ENCODE peak calls at places on chromosomes 11 and 22, in eight cellular contexts. One of them, this sample, is unnamed.

GRCh38 chr11:13007702-13008435 is 1.2 kb upstream of the RASSF10 start:
- DNase-seq in neuronal stem cell: no peak
- DNase-seq in esophagus muscularis mucosa: peak
- DNase-seq in activated CD4-positive, CD25-positive, alpha-beta regulatory T cell treated with anti-CD3 and anti-CD28 coated beads, Interleukin-2, amount 50 U/mL, for 16 hours: no peak
- DNase-seq in T47D: peak
- DNase-seq in foreskin fibroblast: no peak
- DNase-seq in RCC 7860: no peak
- DNase-seq in hippocampal formation: no peak
- DNase-seq in this sample: no peak

GRCh38 chr11:73234403-73235181 is 16.5 kb downstream of the P2RY2 start:
- DNase-seq in hippocampal formation: no peak
- DNase-seq in activated CD4-positive, CD25-positive, alpha-beta regulatory T cell treated with anti-CD3 and anti-CD28 coated beads, Interleukin-2, amount 50 U/mL, for 16 hours: no peak
- DNase-seq in RCC 7860: no peak
- DNase-seq in T47D: no peak
- DNase-seq in esophagus muscularis mucosa: no peak
- DNase-seq in foreskin fibroblast: no peak
- DNase-seq in neuronal stem cell: no peak
- DNase-seq in this sample: no peak

GRCh38 chr11:34238533-34238932 is 119.3 kb downstream of the ABTB2 start:
- DNase-seq in RCC 7860: peak
- DNase-seq in hippocampal formation: no peak
- DNase-seq in foreskin fibroblast: no peak
- DNase-seq in esophagus muscularis mucosa: no peak
- DNase-seq in T47D: no peak
- DNase-seq in neuronal stem cell: no peak
- DNase-seq in activated CD4-positive, CD25-positive, alpha-beta regulatory T cell treated with anti-CD3 and anti-CD28 coated beads, Interleukin-2, amount 50 U/mL, for 16 hours: no peak
- DNase-seq in this sample: no peak

GRCh38 chr22:36940676-36941075 is 27.2 kb downstream of the CSF2RB start:
- DNase-seq in RCC 7860: no peak
- DNase-seq in esophagus muscularis mucosa: no peak
- DNase-seq in T47D: peak
- DNase-seq in hippocampal formation: no peak
- DNase-seq in activated CD4-positive, CD25-positive, alpha-beta regulatory T cell treated with anti-CD3 and anti-CD28 coated beads, Interleukin-2, amount 50 U/mL, for 16 hours: no peak
- DNase-seq in neuronal stem cell: no peak
- DNase-seq in foreskin fibroblast: no peak
- DNase-seq in this sample: no peak

GRCh38 chr11:13772223-13773046 is 104.0 kb downstream of the FAR1 start:
- DNase-seq in neuronal stem cell: peak
- DNase-seq in T47D: peak
- DNase-seq in hippocampal formation: peak
- DNase-seq in foreskin fibroblast: peak
- DNase-seq in activated CD4-positive, CD25-positive, alpha-beta regulatory T cell treated with anti-CD3 and anti-CD28 coated beads, Interleukin-2, amount 50 U/mL, for 16 hours: no peak
- DNase-seq in RCC 7860: no peak
- DNase-seq in esophagus muscularis mucosa: no peak
- DNase-seq in this sample: no peak

GRCh38 chr11:121534131-121535093 is 81.6 kb upstream of the SORL1-AS1 start:
- DNase-seq in foreskin fibroblast: peak
- DNase-seq in esophagus muscularis mucosa: no peak
- DNase-seq in hippocampal formation: peak
- DNase-seq in activated CD4-positive, CD25-positive, alpha-beta regulatory T cell treated with anti-CD3 and anti-CD28 coated beads, Interleukin-2, amount 50 U/mL, for 16 hours: no peak
- DNase-seq in neuronal stem cell: no peak
- DNase-seq in T47D: peak
- DNase-seq in RCC 7860: no peak
- DNase-seq in this sample: no peak

GRCh38 chr11:72776844-72777754 is 16.7 kb downstream of the STARD10 start:
- DNase-seq in RCC 7860: no peak
- DNase-seq in T47D: no peak
- DNase-seq in activated CD4-positive, CD25-positive, alpha-beta regulatory T cell treated with anti-CD3 and anti-CD28 coated beads, Interleukin-2, amount 50 U/mL, for 16 hours: no peak
- DNase-seq in esophagus muscularis mucosa: no peak
- DNase-seq in neuronal stem cell: no peak
- DNase-seq in foreskin fibroblast: no peak
- DNase-seq in hippocampal formation: peak
- DNase-seq in this sample: no peak

GRCh38 chr11:18392434-18393321 is 1.7 kb upstream of the LDHA start:
- DNase-seq in neuronal stem cell: no peak
- DNase-seq in esophagus muscularis mucosa: no peak
- DNase-seq in hippocampal formation: no peak
- DNase-seq in foreskin fibroblast: no peak
- DNase-seq in activated CD4-positive, CD25-positive, alpha-beta regulatory T cell treated with anti-CD3 and anti-CD28 coated beads, Interleukin-2, amount 50 U/mL, for 16 hours: no peak
- DNase-seq in RCC 7860: no peak
- DNase-seq in T47D: no peak
- DNase-seq in this sample: no peak

GRCh38 chr11:79092791-79093313 is 348.0 kb downstream of the TENM4 start:
- DNase-seq in esophagus muscularis mucosa: no peak
- DNase-seq in hippocampal formation: no peak
- DNase-seq in neuronal stem cell: no peak
- DNase-seq in activated CD4-positive, CD25-positive, alpha-beta regulatory T cell treated with anti-CD3 and anti-CD28 coated beads, Interleukin-2, amount 50 U/mL, for 16 hours: no peak
- DNase-seq in T47D: peak
- DNase-seq in RCC 7860: peak
- DNase-seq in foreskin fibroblast: peak
- DNase-seq in this sample: no peak

GRCh38 chr11:36306888-36307287 is 10.8 kb downstream of the PRR5L start:
- DNase-seq in hippocampal formation: no peak
- DNase-seq in esophagus muscularis mucosa: peak
- DNase-seq in neuronal stem cell: no peak
- DNase-seq in T47D: peak
- DNase-seq in foreskin fibroblast: no peak
- DNase-seq in RCC 7860: no peak
- DNase-seq in activated CD4-positive, CD25-positive, alpha-beta regulatory T cell treated with anti-CD3 and anti-CD28 coated beads, Interleukin-2, amount 50 U/mL, for 16 hours: no peak
- DNase-seq in this sample: no peak

GRCh38 chr11:65625628-65626342 is 10.2 kb downstream of the PCNX3 start:
- DNase-seq in hippocampal formation: peak
- DNase-seq in foreskin fibroblast: no peak
- DNase-seq in neuronal stem cell: no peak
- DNase-seq in esophagus muscularis mucosa: no peak
- DNase-seq in activated CD4-positive, CD25-positive, alpha-beta regulatory T cell treated with anti-CD3 and anti-CD28 coated beads, Interleukin-2, amount 50 U/mL, for 16 hours: no peak
- DNase-seq in T47D: peak
- DNase-seq in RCC 7860: no peak
- DNase-seq in this sample: no peak

GRCh38 chr11:22466809-22467208 is 128.6 kb downstream of the SLC17A6 start:
- DNase-seq in neuronal stem cell: no peak
- DNase-seq in esophagus muscularis mucosa: no peak
- DNase-seq in activated CD4-positive, CD25-positive, alpha-beta regulatory T cell treated with anti-CD3 and anti-CD28 coated beads, Interleukin-2, amount 50 U/mL, for 16 hours: no peak
- DNase-seq in hippocampal formation: no peak
- DNase-seq in foreskin fibroblast: peak
- DNase-seq in RCC 7860: peak
- DNase-seq in T47D: no peak
- DNase-seq in this sample: no peak

GRCh38 chr11:118897721-118898310 is 14.1 kb downstream of the CXCR5 start:
- DNase-seq in foreskin fibroblast: no peak
- DNase-seq in neuronal stem cell: no peak
- DNase-seq in esophagus muscularis mucosa: no peak
- DNase-seq in activated CD4-positive, CD25-positive, alpha-beta regulatory T cell treated with anti-CD3 and anti-CD28 coated beads, Interleukin-2, amount 50 U/mL, for 16 hours: no peak
- DNase-seq in hippocampal formation: no peak
- DNase-seq in RCC 7860: no peak
- DNase-seq in T47D: no peak
- DNase-seq in this sample: no peak

GRCh38 chr11:64725601-64726139 is 2.7 kb upstream of the NRXN2 start:
- DNase-seq in foreskin fibroblast: no peak
- DNase-seq in esophagus muscularis mucosa: no peak
- DNase-seq in RCC 7860: no peak
- DNase-seq in T47D: no peak
- DNase-seq in hippocampal formation: no peak
- DNase-seq in activated CD4-positive, CD25-positive, alpha-beta regulatory T cell treated with anti-CD3 and anti-CD28 coated beads, Interleukin-2, amount 50 U/mL, for 16 hours: no peak
- DNase-seq in neuronal stem cell: no peak
- DNase-seq in this sample: no peak

GRCh38 chr11:57324154-57324885 is 432 bp downstream of the TNKS1BP1 start:
- DNase-seq in RCC 7860: no peak
- DNase-seq in T47D: peak
- DNase-seq in hippocampal formation: no peak
- DNase-seq in activated CD4-positive, CD25-positive, alpha-beta regulatory T cell treated with anti-CD3 and anti-CD28 coated beads, Interleukin-2, amount 50 U/mL, for 16 hours: no peak
- DNase-seq in esophagus muscularis mucosa: no peak
- DNase-seq in neuronal stem cell: peak
- DNase-seq in foreskin fibroblast: no peak
- DNase-seq in this sample: no peak

GRCh38 chr11:65383778-65384177 is 1.3 kb upstream of the SLC25A45 start:
- DNase-seq in RCC 7860: no peak
- DNase-seq in hippocampal formation: no peak
- DNase-seq in neuronal stem cell: no peak
- DNase-seq in esophagus muscularis mucosa: no peak
- DNase-seq in T47D: no peak
- DNase-seq in foreskin fibroblast: no peak
- DNase-seq in activated CD4-positive, CD25-positive, alpha-beta regulatory T cell treated with anti-CD3 and anti-CD28 coated beads, Interleukin-2, amount 50 U/mL, for 16 hours: no peak
- DNase-seq in this sample: no peak

GRCh38 chr11:73034777-73035176 is 107.3 kb downstream of the FCHSD2 start:
- DNase-seq in neuronal stem cell: no peak
- DNase-seq in foreskin fibroblast: no peak
- DNase-seq in hippocampal formation: no peak
- DNase-seq in T47D: no peak
- DNase-seq in RCC 7860: no peak
- DNase-seq in esophagus muscularis mucosa: no peak
- DNase-seq in activated CD4-positive, CD25-positive, alpha-beta regulatory T cell treated with anti-CD3 and anti-CD28 coated beads, Interleukin-2, amount 50 U/mL, for 16 hours: no peak
- DNase-seq in this sample: no peak

GRCh38 chr11:61042961-61043540 is 59.2 kb upstream of the CD5 start:
- DNase-seq in hippocampal formation: no peak
- DNase-seq in foreskin fibroblast: no peak
- DNase-seq in activated CD4-positive, CD25-positive, alpha-beta regulatory T cell treated with anti-CD3 and anti-CD28 coated beads, Interleukin-2, amount 50 U/mL, for 16 hours: no peak
- DNase-seq in T47D: peak
- DNase-seq in neuronal stem cell: no peak
- DNase-seq in esophagus muscularis mucosa: no peak
- DNase-seq in RCC 7860: no peak
- DNase-seq in this sample: no peak

This sample was measured in NCI-H1048.